ENCODE peak calls at places on chromosomes 4 and X, in ten cellular contexts. One of them, this sample, is unnamed.
A peak's percentile ranks its signal among the peaks of the same experiment; 100 is the strongest.

GRCh38 chrX:138858438-138858837 is 146.9 kb upstream of the FGF13 start:
- DNase-seq in AG09319: no peak
- DNase-seq in stimulated activated CD4-positive, alpha-beta T cell treated with anti-CD3 and anti-CD28 coated beads, Interleukin-15, amount 100 ng/mL, for 48 hours: no peak
- DNase-seq in NCI-H1436: no peak
- DNase-seq in activated CD8-positive, alpha-beta memory T cell treated with anti-CD3 and anti-CD28 coated beads for 24 hours: no peak
- DNase-seq in lower leg skin: no peak
- DNase-seq in T-helper 9 cell: no peak
- DNase-seq in mammary epithelial cell: peak; percentile 83
- DNase-seq in HEK293T: no peak
- DNase-seq in NCI-H1105: no peak
- DNase-seq in this sample: no peak

GRCh38 chr4:36065274-36065871 is 178.9 kb downstream of the ARAP2 start:
- DNase-seq in AG09319: no peak
- DNase-seq in stimulated activated CD4-positive, alpha-beta T cell treated with anti-CD3 and anti-CD28 coated beads, Interleukin-15, amount 100 ng/mL, for 48 hours: no peak
- DNase-seq in NCI-H1436: no peak
- DNase-seq in activated CD8-positive, alpha-beta memory T cell treated with anti-CD3 and anti-CD28 coated beads for 24 hours: no peak
- DNase-seq in lower leg skin: peak; percentile 63
- DNase-seq in T-helper 9 cell: no peak
- DNase-seq in mammary epithelial cell: no peak
- DNase-seq in HEK293T: no peak
- DNase-seq in NCI-H1105: no peak
- DNase-seq in this sample: no peak

GRCh38 chr4:39637572-39638357 is 900 bp downstream of the SMIM14 start:
- DNase-seq in AG09319: no peak
- DNase-seq in stimulated activated CD4-positive, alpha-beta T cell treated with anti-CD3 and anti-CD28 coated beads, Interleukin-15, amount 100 ng/mL, for 48 hours: no peak
- DNase-seq in NCI-H1436: peak; percentile 11
- DNase-seq in activated CD8-positive, alpha-beta memory T cell treated with anti-CD3 and anti-CD28 coated beads for 24 hours: peak; percentile 67
- DNase-seq in lower leg skin: peak; percentile 91
- DNase-seq in T-helper 9 cell: no peak
- DNase-seq in mammary epithelial cell: peak; percentile 64
- DNase-seq in HEK293T: peak; percentile 30
- DNase-seq in NCI-H1105: no peak
- DNase-seq in this sample: peak; percentile 48

GRCh38 chr4:184402740-184403383 is 71.5 kb downstream of the IRF2 start:
- DNase-seq in AG09319: no peak
- DNase-seq in stimulated activated CD4-positive, alpha-beta T cell treated with anti-CD3 and anti-CD28 coated beads, Interleukin-15, amount 100 ng/mL, for 48 hours: no peak
- DNase-seq in NCI-H1436: no peak
- DNase-seq in activated CD8-positive, alpha-beta memory T cell treated with anti-CD3 and anti-CD28 coated beads for 24 hours: no peak
- DNase-seq in lower leg skin: no peak
- DNase-seq in T-helper 9 cell: no peak
- DNase-seq in mammary epithelial cell: no peak
- DNase-seq in HEK293T: no peak
- DNase-seq in NCI-H1105: no peak
- DNase-seq in this sample: no peak

GRCh38 chr4:169333265-169333664 is 62.5 kb upstream of the SH3RF1 start:
- DNase-seq in AG09319: no peak
- DNase-seq in stimulated activated CD4-positive, alpha-beta T cell treated with anti-CD3 and anti-CD28 coated beads, Interleukin-15, amount 100 ng/mL, for 48 hours: no peak
- DNase-seq in NCI-H1436: no peak
- DNase-seq in activated CD8-positive, alpha-beta memory T cell treated with anti-CD3 and anti-CD28 coated beads for 24 hours: no peak
- DNase-seq in lower leg skin: no peak
- DNase-seq in T-helper 9 cell: no peak
- DNase-seq in mammary epithelial cell: no peak
- DNase-seq in HEK293T: no peak
- DNase-seq in NCI-H1105: no peak
- DNase-seq in this sample: no peak

GRCh38 chr4:45423876-45424275 is 697.5 kb upstream of the GNPDA2 start:
- DNase-seq in AG09319: no peak
- DNase-seq in stimulated activated CD4-positive, alpha-beta T cell treated with anti-CD3 and anti-CD28 coated beads, Interleukin-15, amount 100 ng/mL, for 48 hours: no peak
- DNase-seq in NCI-H1436: no peak
- DNase-seq in activated CD8-positive, alpha-beta memory T cell treated with anti-CD3 and anti-CD28 coated beads for 24 hours: no peak
- DNase-seq in lower leg skin: no peak
- DNase-seq in T-helper 9 cell: no peak
- DNase-seq in mammary epithelial cell: no peak
- DNase-seq in HEK293T: no peak
- DNase-seq in NCI-H1105: no peak
- DNase-seq in this sample: no peak

GRCh38 chr4:8336412-8337075 is 67.0 kb downstream of the HTRA3 start:
- DNase-seq in AG09319: no peak
- DNase-seq in stimulated activated CD4-positive, alpha-beta T cell treated with anti-CD3 and anti-CD28 coated beads, Interleukin-15, amount 100 ng/mL, for 48 hours: no peak
- DNase-seq in NCI-H1436: no peak
- DNase-seq in activated CD8-positive, alpha-beta memory T cell treated with anti-CD3 and anti-CD28 coated beads for 24 hours: no peak
- DNase-seq in lower leg skin: peak; percentile 14
- DNase-seq in T-helper 9 cell: no peak
- DNase-seq in mammary epithelial cell: peak; percentile 95
- DNase-seq in HEK293T: no peak
- DNase-seq in NCI-H1105: no peak
- DNase-seq in this sample: no peak

GRCh38 chr4:140718240-140718639 is 37.9 kb downstream of the TBC1D9 start:
- DNase-seq in AG09319: no peak
- DNase-seq in stimulated activated CD4-positive, alpha-beta T cell treated with anti-CD3 and anti-CD28 coated beads, Interleukin-15, amount 100 ng/mL, for 48 hours: no peak
- DNase-seq in NCI-H1436: no peak
- DNase-seq in activated CD8-positive, alpha-beta memory T cell treated with anti-CD3 and anti-CD28 coated beads for 24 hours: no peak
- DNase-seq in lower leg skin: no peak
- DNase-seq in T-helper 9 cell: no peak
- DNase-seq in mammary epithelial cell: peak; percentile 61
- DNase-seq in HEK293T: no peak
- DNase-seq in NCI-H1105: no peak
- DNase-seq in this sample: no peak

GRCh38 chr4:38955957-38956356 is 76.3 kb downstream of the TMEM156 start:
- DNase-seq in AG09319: no peak
- DNase-seq in stimulated activated CD4-positive, alpha-beta T cell treated with anti-CD3 and anti-CD28 coated beads, Interleukin-15, amount 100 ng/mL, for 48 hours: no peak
- DNase-seq in NCI-H1436: no peak
- DNase-seq in activated CD8-positive, alpha-beta memory T cell treated with anti-CD3 and anti-CD28 coated beads for 24 hours: no peak
- DNase-seq in lower leg skin: no peak
- DNase-seq in T-helper 9 cell: no peak
- DNase-seq in mammary epithelial cell: no peak
- DNase-seq in HEK293T: no peak
- DNase-seq in NCI-H1105: no peak
- DNase-seq in this sample: no peak

GRCh38 chr4:75306496-75306895 is 207.7 kb downstream of the RCHY1 start:
- DNase-seq in AG09319: no peak
- DNase-seq in stimulated activated CD4-positive, alpha-beta T cell treated with anti-CD3 and anti-CD28 coated beads, Interleukin-15, amount 100 ng/mL, for 48 hours: no peak
- DNase-seq in NCI-H1436: no peak
- DNase-seq in activated CD8-positive, alpha-beta memory T cell treated with anti-CD3 and anti-CD28 coated beads for 24 hours: no peak
- DNase-seq in lower leg skin: no peak
- DNase-seq in T-helper 9 cell: no peak
- DNase-seq in mammary epithelial cell: no peak
- DNase-seq in HEK293T: no peak
- DNase-seq in NCI-H1105: no peak
- DNase-seq in this sample: no peak

GRCh38 chr4:170193496-170193895 is 103.7 kb upstream of the AADAT start:
- DNase-seq in AG09319: no peak
- DNase-seq in stimulated activated CD4-positive, alpha-beta T cell treated with anti-CD3 and anti-CD28 coated beads, Interleukin-15, amount 100 ng/mL, for 48 hours: no peak
- DNase-seq in NCI-H1436: no peak
- DNase-seq in activated CD8-positive, alpha-beta memory T cell treated with anti-CD3 and anti-CD28 coated beads for 24 hours: no peak
- DNase-seq in lower leg skin: no peak
- DNase-seq in T-helper 9 cell: no peak
- DNase-seq in mammary epithelial cell: peak; percentile 34
- DNase-seq in HEK293T: no peak
- DNase-seq in NCI-H1105: no peak
- DNase-seq in this sample: no peak

GRCh38 chr4:2366252-2367192 is 51.9 kb downstream of the ZFYVE28 start:
- DNase-seq in AG09319: no peak
- DNase-seq in stimulated activated CD4-positive, alpha-beta T cell treated with anti-CD3 and anti-CD28 coated beads, Interleukin-15, amount 100 ng/mL, for 48 hours: no peak
- DNase-seq in NCI-H1436: no peak
- DNase-seq in activated CD8-positive, alpha-beta memory T cell treated with anti-CD3 and anti-CD28 coated beads for 24 hours: no peak
- DNase-seq in lower leg skin: peak; percentile 83
- DNase-seq in T-helper 9 cell: no peak
- DNase-seq in mammary epithelial cell: no peak
- DNase-seq in HEK293T: no peak
- DNase-seq in NCI-H1105: peak; percentile 31
- DNase-seq in this sample: no peak

GRCh38 chr4:48853604-48854394 is 22.9 kb downstream of the OCIAD1 start:
- DNase-seq in AG09319: no peak
- DNase-seq in stimulated activated CD4-positive, alpha-beta T cell treated with anti-CD3 and anti-CD28 coated beads, Interleukin-15, amount 100 ng/mL, for 48 hours: no peak
- DNase-seq in NCI-H1436: no peak
- DNase-seq in activated CD8-positive, alpha-beta memory T cell treated with anti-CD3 and anti-CD28 coated beads for 24 hours: no peak
- DNase-seq in lower leg skin: no peak
- DNase-seq in T-helper 9 cell: no peak
- DNase-seq in mammary epithelial cell: no peak
- DNase-seq in HEK293T: no peak
- DNase-seq in NCI-H1105: no peak
- DNase-seq in this sample: no peak

GRCh38 chr4:24979554-24979953 is 51.2 kb downstream of the LGI2 start:
- DNase-seq in AG09319: no peak
- DNase-seq in stimulated activated CD4-positive, alpha-beta T cell treated with anti-CD3 and anti-CD28 coated beads, Interleukin-15, amount 100 ng/mL, for 48 hours: no peak
- DNase-seq in NCI-H1436: no peak
- DNase-seq in activated CD8-positive, alpha-beta memory T cell treated with anti-CD3 and anti-CD28 coated beads for 24 hours: no peak
- DNase-seq in lower leg skin: peak; percentile 89
- DNase-seq in T-helper 9 cell: no peak
- DNase-seq in mammary epithelial cell: no peak
- DNase-seq in HEK293T: no peak
- DNase-seq in NCI-H1105: no peak
- DNase-seq in this sample: no peak

GRCh38 chr4:185398618-185399017 is 2.0 kb downstream of the ANKRD37 start:
- DNase-seq in AG09319: no peak
- DNase-seq in stimulated activated CD4-positive, alpha-beta T cell treated with anti-CD3 and anti-CD28 coated beads, Interleukin-15, amount 100 ng/mL, for 48 hours: no peak
- DNase-seq in NCI-H1436: no peak
- DNase-seq in activated CD8-positive, alpha-beta memory T cell treated with anti-CD3 and anti-CD28 coated beads for 24 hours: no peak
- DNase-seq in lower leg skin: no peak
- DNase-seq in T-helper 9 cell: no peak
- DNase-seq in mammary epithelial cell: no peak
- DNase-seq in HEK293T: no peak
- DNase-seq in NCI-H1105: no peak
- DNase-seq in this sample: no peak

GRCh38 chr4:94678896-94679295 is 78.9 kb upstream of the BMPR1B start:
- DNase-seq in AG09319: no peak
- DNase-seq in stimulated activated CD4-positive, alpha-beta T cell treated with anti-CD3 and anti-CD28 coated beads, Interleukin-15, amount 100 ng/mL, for 48 hours: no peak
- DNase-seq in NCI-H1436: no peak
- DNase-seq in activated CD8-positive, alpha-beta memory T cell treated with anti-CD3 and anti-CD28 coated beads for 24 hours: no peak
- DNase-seq in lower leg skin: no peak
- DNase-seq in T-helper 9 cell: no peak
- DNase-seq in mammary epithelial cell: peak; percentile 49
- DNase-seq in HEK293T: no peak
- DNase-seq in NCI-H1105: no peak
- DNase-seq in this sample: no peak

GRCh38 chr4:123453006-123453685 is 56.6 kb downstream of the SPRY1 start:
- DNase-seq in AG09319: no peak
- DNase-seq in stimulated activated CD4-positive, alpha-beta T cell treated with anti-CD3 and anti-CD28 coated beads, Interleukin-15, amount 100 ng/mL, for 48 hours: no peak
- DNase-seq in NCI-H1436: no peak
- DNase-seq in activated CD8-positive, alpha-beta memory T cell treated with anti-CD3 and anti-CD28 coated beads for 24 hours: no peak
- DNase-seq in lower leg skin: no peak
- DNase-seq in T-helper 9 cell: no peak
- DNase-seq in mammary epithelial cell: peak; percentile 35
- DNase-seq in HEK293T: no peak
- DNase-seq in NCI-H1105: no peak
- DNase-seq in this sample: no peak

GRCh38 chr4:168509786-168510185 is 12.9 kb downstream of the PALLD start:
- DNase-seq in AG09319: no peak
- DNase-seq in stimulated activated CD4-positive, alpha-beta T cell treated with anti-CD3 and anti-CD28 coated beads, Interleukin-15, amount 100 ng/mL, for 48 hours: peak; percentile 25
- DNase-seq in NCI-H1436: no peak
- DNase-seq in activated CD8-positive, alpha-beta memory T cell treated with anti-CD3 and anti-CD28 coated beads for 24 hours: no peak
- DNase-seq in lower leg skin: no peak
- DNase-seq in T-helper 9 cell: no peak
- DNase-seq in mammary epithelial cell: peak; percentile 41
- DNase-seq in HEK293T: no peak
- DNase-seq in NCI-H1105: no peak
- DNase-seq in this sample: no peak

GRCh38 chrX:37320541-37321203 is 28.5 kb upstream of the PRRG1 start:
- DNase-seq in AG09319: no peak
- DNase-seq in stimulated activated CD4-positive, alpha-beta T cell treated with anti-CD3 and anti-CD28 coated beads, Interleukin-15, amount 100 ng/mL, for 48 hours: no peak
- DNase-seq in NCI-H1436: no peak
- DNase-seq in activated CD8-positive, alpha-beta memory T cell treated with anti-CD3 and anti-CD28 coated beads for 24 hours: no peak
- DNase-seq in lower leg skin: no peak
- DNase-seq in T-helper 9 cell: no peak
- DNase-seq in mammary epithelial cell: no peak
- DNase-seq in HEK293T: no peak
- DNase-seq in NCI-H1105: no peak
- DNase-seq in this sample: no peak

GRCh38 chr4:33649015-33649414 is 2595.3 kb downstream of the ARAP2 start:
- DNase-seq in AG09319: peak; percentile 7
- DNase-seq in stimulated activated CD4-positive, alpha-beta T cell treated with anti-CD3 and anti-CD28 coated beads, Interleukin-15, amount 100 ng/mL, for 48 hours: no peak
- DNase-seq in NCI-H1436: no peak
- DNase-seq in activated CD8-positive, alpha-beta memory T cell treated with anti-CD3 and anti-CD28 coated beads for 24 hours: no peak
- DNase-seq in lower leg skin: no peak
- DNase-seq in T-helper 9 cell: no peak
- DNase-seq in mammary epithelial cell: peak; percentile 1
- DNase-seq in HEK293T: no peak
- DNase-seq in NCI-H1105: no peak
- DNase-seq in this sample: peak; percentile 21

GRCh38 chr4:19259920-19260319 is 991.8 kb upstream of the SLIT2 start:
- DNase-seq in AG09319: no peak
- DNase-seq in stimulated activated CD4-positive, alpha-beta T cell treated with anti-CD3 and anti-CD28 coated beads, Interleukin-15, amount 100 ng/mL, for 48 hours: no peak
- DNase-seq in NCI-H1436: no peak
- DNase-seq in activated CD8-positive, alpha-beta memory T cell treated with anti-CD3 and anti-CD28 coated beads for 24 hours: no peak
- DNase-seq in lower leg skin: no peak
- DNase-seq in T-helper 9 cell: no peak
- DNase-seq in mammary epithelial cell: peak; percentile 1
- DNase-seq in HEK293T: no peak
- DNase-seq in NCI-H1105: no peak
- DNase-seq in this sample: no peak

GRCh38 chrX:69503228-69503834 is 795 bp upstream of the NALF2 start:
- DNase-seq in AG09319: no peak
- DNase-seq in stimulated activated CD4-positive, alpha-beta T cell treated with anti-CD3 and anti-CD28 coated beads, Interleukin-15, amount 100 ng/mL, for 48 hours: no peak
- DNase-seq in NCI-H1436: peak; percentile 78
- DNase-seq in activated CD8-positive, alpha-beta memory T cell treated with anti-CD3 and anti-CD28 coated beads for 24 hours: no peak
- DNase-seq in lower leg skin: no peak
- DNase-seq in T-helper 9 cell: no peak
- DNase-seq in mammary epithelial cell: no peak
- DNase-seq in HEK293T: peak; percentile 64
- DNase-seq in NCI-H1105: peak; percentile 54
- DNase-seq in this sample: no peak

GRCh38 chrX:47802589-47802988 is 34.1 kb upstream of the ZNF81 start:
- DNase-seq in AG09319: no peak
- DNase-seq in stimulated activated CD4-positive, alpha-beta T cell treated with anti-CD3 and anti-CD28 coated beads, Interleukin-15, amount 100 ng/mL, for 48 hours: no peak
- DNase-seq in NCI-H1436: no peak
- DNase-seq in activated CD8-positive, alpha-beta memory T cell treated with anti-CD3 and anti-CD28 coated beads for 24 hours: no peak
- DNase-seq in lower leg skin: no peak
- DNase-seq in T-helper 9 cell: no peak
- DNase-seq in mammary epithelial cell: peak; percentile 34
- DNase-seq in HEK293T: peak; percentile 33
- DNase-seq in NCI-H1105: peak; percentile 0
- DNase-seq in this sample: no peak

GRCh38 chrX:110588164-110588563 is 207.5 kb downstream of the CHRDL1 start:
- DNase-seq in AG09319: no peak
- DNase-seq in stimulated activated CD4-positive, alpha-beta T cell treated with anti-CD3 and anti-CD28 coated beads, Interleukin-15, amount 100 ng/mL, for 48 hours: no peak
- DNase-seq in NCI-H1436: no peak
- DNase-seq in activated CD8-positive, alpha-beta memory T cell treated with anti-CD3 and anti-CD28 coated beads for 24 hours: no peak
- DNase-seq in lower leg skin: no peak
- DNase-seq in T-helper 9 cell: no peak
- DNase-seq in mammary epithelial cell: no peak
- DNase-seq in HEK293T: no peak
- DNase-seq in NCI-H1105: no peak
- DNase-seq in this sample: no peak

GRCh38 chr4:11183358-11183745 is 245.3 kb downstream of the HS3ST1 start:
- DNase-seq in AG09319: no peak
- DNase-seq in stimulated activated CD4-positive, alpha-beta T cell treated with anti-CD3 and anti-CD28 coated beads, Interleukin-15, amount 100 ng/mL, for 48 hours: no peak
- DNase-seq in NCI-H1436: no peak
- DNase-seq in activated CD8-positive, alpha-beta memory T cell treated with anti-CD3 and anti-CD28 coated beads for 24 hours: no peak
- DNase-seq in lower leg skin: no peak
- DNase-seq in T-helper 9 cell: no peak
- DNase-seq in mammary epithelial cell: no peak
- DNase-seq in HEK293T: no peak
- DNase-seq in NCI-H1105: no peak
- DNase-seq in this sample: no peak

GRCh38 chrX:100090931-100091330 is 319.1 kb downstream of the PCDH19 start:
- DNase-seq in AG09319: no peak
- DNase-seq in stimulated activated CD4-positive, alpha-beta T cell treated with anti-CD3 and anti-CD28 coated beads, Interleukin-15, amount 100 ng/mL, for 48 hours: no peak
- DNase-seq in NCI-H1436: no peak
- DNase-seq in activated CD8-positive, alpha-beta memory T cell treated with anti-CD3 and anti-CD28 coated beads for 24 hours: no peak
- DNase-seq in lower leg skin: no peak
- DNase-seq in T-helper 9 cell: no peak
- DNase-seq in mammary epithelial cell: peak; percentile 81
- DNase-seq in HEK293T: no peak
- DNase-seq in NCI-H1105: no peak
- DNase-seq in this sample: no peak

GRCh38 chr4:18568600-18568999 is 547.0 kb upstream of the LCORL start:
- DNase-seq in AG09319: no peak
- DNase-seq in stimulated activated CD4-positive, alpha-beta T cell treated with anti-CD3 and anti-CD28 coated beads, Interleukin-15, amount 100 ng/mL, for 48 hours: no peak
- DNase-seq in NCI-H1436: no peak
- DNase-seq in activated CD8-positive, alpha-beta memory T cell treated with anti-CD3 and anti-CD28 coated beads for 24 hours: no peak
- DNase-seq in lower leg skin: no peak
- DNase-seq in T-helper 9 cell: no peak
- DNase-seq in mammary epithelial cell: no peak
- DNase-seq in HEK293T: no peak
- DNase-seq in NCI-H1105: no peak
- DNase-seq in this sample: no peak

GRCh38 chr4:176981074-176981473 is 188.4 kb upstream of the VEGFC start:
- DNase-seq in AG09319: no peak
- DNase-seq in stimulated activated CD4-positive, alpha-beta T cell treated with anti-CD3 and anti-CD28 coated beads, Interleukin-15, amount 100 ng/mL, for 48 hours: no peak
- DNase-seq in NCI-H1436: no peak
- DNase-seq in activated CD8-positive, alpha-beta memory T cell treated with anti-CD3 and anti-CD28 coated beads for 24 hours: no peak
- DNase-seq in lower leg skin: no peak
- DNase-seq in T-helper 9 cell: no peak
- DNase-seq in mammary epithelial cell: peak; percentile 8
- DNase-seq in HEK293T: no peak
- DNase-seq in NCI-H1105: no peak
- DNase-seq in this sample: no peak